ENCODE peak calls at places on chromosome X, in six cellular contexts. L, U, X, E, M and J are unnamed samples.

GRCh38 chrX:8955521-8955920 is 78.4 kb downstream of the FAM9B start:
- DNase-seq in L (peak), U (no peak), X (no peak), E (no peak), M (no peak), J (no peak)

GRCh38 chrX:91414710-91415109 is 19.9 kb upstream of the PABPC5 start:
- DNase-seq in L (no peak), U (no peak), X (no peak), E (no peak), M (peak), J (no peak)

GRCh38 chrX:113741744-113742143 is 842.1 kb upstream of the HTR2C start:
- DNase-seq in L (peak), U (peak), X (peak), E (no peak), M (peak), J (no peak)

GRCh38 chrX:29281078-29281742 is 694.0 kb downstream of the IL1RAPL1 start:
- DNase-seq in L (no peak), U (no peak), X (no peak), E (no peak), M (no peak), J (no peak)

GRCh38 chrX:81957900-81958545 is 756.1 kb downstream of the SH3BGRL start:
- DNase-seq in L (no peak), U (peak), X (peak), E (peak), M (peak), J (no peak)

GRCh38 chrX:155966876-155967275 is 30.6 kb upstream of the IL9R start:
- DNase-seq in L (peak), U (no peak), X (peak), E (peak), M (peak), J (no peak)

GRCh38 chrX:53654378-53654777 is 32.1 kb downstream of the HUWE1 start:
- DNase-seq in L (no peak), U (no peak), X (no peak), E (no peak), M (no peak), J (no peak)

GRCh38 chrX:65821721-65822496 is 154.5 kb downstream of the MSN start:
- DNase-seq in L (no peak), U (peak), X (no peak), E (peak), M (no peak), J (peak)

GRCh38 chrX:50100188-50100587 is 100.6 kb downstream of the AKAP4 start:
- DNase-seq in L (no peak), U (no peak), X (peak), E (no peak), M (peak), J (no peak)

GRCh38 chrX:1246816-1247215 is 21.8 kb upstream of the CSF2RA start:
- DNase-seq in L (peak), U (no peak), X (no peak), E (peak), M (peak), J (peak)

GRCh38 chrX:121260568-121261240 is 213.3 kb downstream of the GLUD2 start:
- DNase-seq in L (peak), U (no peak), X (no peak), E (no peak), M (no peak), J (no peak)

GRCh38 chrX:153902388-153902787 is 2.1 kb upstream of the AVPR2 start:
- DNase-seq in L (no peak), U (no peak), X (no peak), E (no peak), M (no peak), J (no peak)

GRCh38 chrX:153495362-153495751 is 577 bp downstream of the BGN start:
- DNase-seq in L (no peak), U (no peak), X (peak), E (no peak), M (no peak), J (no peak)

GRCh38 chrX:120306640-120307039 is 4.6 kb downstream of the TMEM255A start:
- DNase-seq in L (no peak), U (no peak), X (no peak), E (no peak), M (no peak), J (no peak)

GRCh38 chrX:125289209-125289608 is 30.5 kb upstream of the TEX13C start:
- DNase-seq in L (no peak), U (no peak), X (no peak), E (no peak), M (no peak), J (no peak)